ENCODE peak calls at places on chromosomes 3 and 15, in five cellular contexts. I is right atrium auricular region, W is IMR-90, D is mucosa of descending colon, T is body of pancreas. Z is an unnamed sample.

GRCh38 chr3:59425942-59426341 is 376.1 kb upstream of the CFAP20DC start:
- DNase-seq in I (no peak), W (no peak), D (no peak), T (no peak), Z (no peak)

GRCh38 chr15:38876211-38876610 is 311.6 kb upstream of the RASGRP1 start:
- DNase-seq in I (no peak), W (peak; percentile 35), D (no peak), T (no peak), Z (no peak)

GRCh38 chr15:34794590-34795206 is 651 bp downstream of the ACTC1 start:
- DNase-seq in I (no peak), W (no peak), D (no peak), T (no peak), Z (no peak)

GRCh38 chr3:147424325-147424910 is 15.3 kb downstream of the ZIC1 start:
- DNase-seq in I (no peak), W (no peak), D (no peak), T (no peak), Z (no peak)

GRCh38 chr15:78455749-78456148 is 17.7 kb downstream of the IREB2 start:
- DNase-seq in I (no peak), W (no peak), D (no peak), T (no peak), Z (no peak)

GRCh38 chr3:39135170-39135805 is 18.1 kb downstream of the CSRNP1 start:
- DNase-seq in I (peak; percentile 76), W (no peak), D (no peak), T (no peak), Z (no peak)

GRCh38 chr3:184597783-184598182 is 36.2 kb downstream of the EPHB3 start:
- DNase-seq in I (no peak), W (no peak), D (no peak), T (peak; percentile 47), Z (no peak)

GRCh38 chr15:31328425-31328998 is 1.9 kb downstream of the KLF13 start:
- DNase-seq in I (no peak), W (peak; percentile 49), D (peak; percentile 81), T (no peak), Z (no peak)

GRCh38 chr3:114650808-114651207 is 357.0 kb downstream of the TIGIT start:
- DNase-seq in I (no peak), W (peak; percentile 73), D (no peak), T (no peak), Z (peak; percentile 33)

GRCh38 chr3:154275308-154275707 is 49.0 kb downstream of the DHX36 start:
- DNase-seq in I (no peak), W (no peak), D (no peak), T (no peak), Z (no peak)

GRCh38 chr3:71056327-71056726 is 527.2 kb downstream of the FOXP1 start:
- DNase-seq in I (no peak), W (peak; percentile 76), D (no peak), T (no peak), Z (no peak)
- H3K4me3 ChIP-seq in I (peak overlapping the region; percentile 3), W (no peak overlapping the region), D (no peak overlapping the region), T (no peak overlapping the region), Z (no peak overlapping the region)

DNA sequence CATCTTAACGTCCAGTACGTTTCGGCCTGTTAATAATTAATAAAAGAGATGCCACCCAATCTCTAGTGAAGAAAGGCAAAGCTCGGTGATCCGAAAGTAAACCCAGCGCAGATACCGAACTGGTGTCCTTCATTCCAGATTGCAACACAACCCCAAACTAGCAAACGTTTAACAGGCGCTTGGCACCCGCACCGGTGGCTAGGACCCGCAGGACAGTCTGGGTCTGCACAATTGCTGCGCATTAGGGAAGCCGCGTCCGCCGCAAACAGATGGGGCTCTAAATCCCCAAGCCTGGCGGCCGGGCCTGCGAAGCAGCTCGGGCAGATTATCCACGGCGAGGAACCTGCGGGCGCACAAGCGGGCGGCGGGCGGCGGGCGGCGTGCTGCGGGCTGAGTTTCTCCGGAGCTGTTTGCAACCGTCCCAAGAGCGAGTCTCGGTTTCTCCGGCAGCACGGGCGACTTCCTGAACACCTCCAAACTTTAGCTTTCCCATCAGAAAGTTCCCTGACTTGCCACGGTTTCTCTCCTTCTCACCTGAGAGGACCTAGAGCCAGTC is 112.1 kb upstream of the ICE2 start:
- DNase-seq in I (peak; percentile 66), W (peak; percentile 36), D (peak; percentile 69), T (peak; percentile 76), Z (no peak)
- TF ChIP-seq CTCF in I (peak; percentile 25), W (peak; percentile 17), D (no peak), T (no peak), Z (peak; percentile 6)

GRCh38 chr3:112846764-112847163 is at the start of gene CD200R1L:
- DNase-seq in I (no peak), W (no peak), D (no peak), T (no peak), Z (no peak)

GRCh38 chr3:112848196-112848595 is 1.5 kb upstream of the CD200R1L start:
- DNase-seq in I (no peak), W (no peak), D (no peak), T (no peak), Z (no peak)

GRCh38 chr3:112845772-112846171 is 892 bp downstream of the CD200R1L start:
- DNase-seq in I (no peak), W (no peak), D (no peak), T (no peak), Z (no peak)

DNA sequence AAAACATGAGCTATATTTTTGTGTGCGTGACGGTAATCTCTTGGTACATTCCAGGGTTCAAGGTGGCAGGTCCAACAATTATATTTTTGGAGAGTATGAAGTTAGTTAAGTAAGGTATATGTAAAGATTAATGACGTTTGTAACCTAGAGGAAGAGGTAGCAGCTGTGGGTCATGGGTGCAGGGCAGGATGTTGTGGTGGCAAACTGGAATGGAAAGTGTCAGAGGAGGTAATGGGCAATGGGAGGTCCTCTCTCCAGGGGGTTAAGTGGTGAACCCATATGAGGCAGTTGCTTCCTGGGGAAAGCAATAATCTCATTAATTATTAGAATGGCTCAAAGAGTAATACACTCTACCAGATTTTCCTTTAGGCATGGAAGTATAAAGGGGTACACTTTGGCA is 1.0 kb upstream of the CD200R1L start:
- DNase-seq in I (no peak), W (no peak), D (no peak), T (no peak), Z (no peak)
- H3K4me3 ChIP-seq in I (no peak overlapping the region), W (no peak overlapping the region), D (no peak overlapping the region), T (no peak overlapping the region), Z (no peak overlapping the region)

DNA sequence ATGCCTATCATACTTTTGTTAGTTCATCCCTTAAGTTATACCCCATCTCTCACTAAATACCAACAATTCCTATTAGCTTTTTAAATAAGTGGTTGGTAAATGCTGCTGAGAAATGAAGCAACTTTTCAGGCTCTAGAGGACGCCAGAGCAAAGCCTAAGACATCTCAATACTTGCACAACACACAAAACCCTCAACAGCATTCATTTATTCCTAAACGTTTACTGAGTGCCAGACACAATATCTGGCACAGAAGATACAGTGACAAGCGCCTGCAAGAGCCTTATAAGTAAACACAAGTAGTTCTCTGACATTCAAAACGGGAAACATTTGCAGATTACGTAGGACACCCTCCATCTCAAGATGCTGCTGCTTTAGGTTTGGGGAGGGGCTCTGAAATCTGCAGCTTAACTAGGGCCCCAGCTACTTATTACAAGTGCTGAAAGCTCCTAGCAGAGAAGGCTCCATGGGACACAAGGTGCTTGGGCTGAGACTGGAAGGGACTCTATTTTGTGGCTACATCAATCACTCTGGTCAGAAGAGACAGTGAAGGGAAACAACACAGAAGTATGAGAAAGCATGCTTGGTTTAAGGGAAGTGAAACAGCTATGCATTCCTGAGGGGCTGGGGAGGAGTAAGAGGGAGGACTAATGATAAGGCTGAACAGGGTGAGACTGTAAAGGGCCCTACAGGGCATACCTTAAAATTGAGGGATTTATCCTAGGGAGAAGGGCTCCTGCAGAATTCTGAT is 311.3 kb downstream of the PLCL2 start:
- DNase-seq in I (no peak), W (peak; percentile 24), D (no peak), T (no peak), Z (peak; percentile 16)
- TF ChIP-seq CTCF in I (peak; percentile 50), W (peak; percentile 36), D (no peak), T (no peak), Z (peak; percentile 41)

DNA sequence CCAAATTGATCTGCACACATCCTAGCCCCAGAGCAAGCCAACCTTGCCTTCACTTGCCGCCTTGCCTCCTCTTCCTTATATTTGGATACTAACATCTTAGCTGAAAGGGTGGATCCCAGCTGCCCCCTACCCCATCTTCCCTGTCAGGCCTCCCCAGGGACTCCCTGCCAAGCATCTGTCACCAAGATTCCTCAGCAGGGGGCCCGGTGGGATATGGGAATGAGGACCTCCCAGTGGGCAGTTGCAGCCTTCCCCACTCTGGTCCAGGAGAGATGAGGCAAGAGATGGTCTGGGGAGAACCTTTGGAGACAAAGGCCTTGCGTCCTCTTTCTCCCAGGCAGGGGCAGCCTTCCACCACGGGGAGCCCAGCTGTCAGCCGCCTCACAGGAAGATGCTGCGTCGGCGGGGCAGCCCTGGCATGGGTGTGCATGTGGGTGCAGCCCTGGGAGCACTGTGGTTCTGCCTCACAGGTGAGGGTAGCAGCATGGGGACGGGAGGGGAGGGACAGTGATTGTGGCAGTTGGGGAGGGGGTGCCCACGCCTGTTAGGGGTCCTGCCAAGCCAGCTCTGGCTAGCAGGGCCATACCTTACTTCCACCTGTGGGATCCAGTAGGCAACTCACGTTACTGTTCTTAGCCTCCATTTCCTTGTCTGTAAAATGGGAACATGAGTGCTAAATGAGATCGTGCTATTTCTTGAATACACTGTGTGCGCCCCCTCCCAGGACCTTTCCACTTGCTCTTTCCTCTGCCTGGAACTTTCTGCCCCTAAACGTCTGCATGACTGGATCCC is 15.3 kb downstream of the CD276 start:
- DNase-seq in I (no peak), W (no peak), D (no peak), T (no peak), Z (no peak)
- H3K4me3 ChIP-seq in I (no peak overlapping the region), W (no peak overlapping the region), D (no peak overlapping the region), T (no peak overlapping the region), Z (no peak overlapping the region)

DNA sequence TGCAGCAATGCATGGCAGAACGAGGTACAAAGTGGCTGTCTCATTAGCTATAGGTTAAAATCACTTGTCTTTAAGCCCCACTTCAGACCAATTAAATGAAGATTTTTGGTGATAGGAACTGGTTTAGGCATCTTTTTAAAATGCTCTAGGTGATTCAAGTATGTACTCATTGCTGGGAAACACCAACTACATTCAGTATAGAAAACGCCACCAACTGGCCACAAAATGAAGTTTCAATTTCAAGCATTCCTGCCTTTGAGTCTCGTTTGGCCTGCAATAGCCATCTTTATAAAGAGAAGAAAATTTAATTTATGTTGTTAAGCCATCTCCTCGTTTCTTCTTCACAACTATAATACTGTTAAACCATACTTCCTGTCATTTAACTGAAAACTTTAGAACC is 587.9 kb downstream of the GBE1 start:
- DNase-seq in I (no peak), W (no peak), D (no peak), T (no peak), Z (no peak)
- TF ChIP-seq CTCF in I (no peak), W (no peak), D (no peak), T (no peak), Z (no peak)

DNA sequence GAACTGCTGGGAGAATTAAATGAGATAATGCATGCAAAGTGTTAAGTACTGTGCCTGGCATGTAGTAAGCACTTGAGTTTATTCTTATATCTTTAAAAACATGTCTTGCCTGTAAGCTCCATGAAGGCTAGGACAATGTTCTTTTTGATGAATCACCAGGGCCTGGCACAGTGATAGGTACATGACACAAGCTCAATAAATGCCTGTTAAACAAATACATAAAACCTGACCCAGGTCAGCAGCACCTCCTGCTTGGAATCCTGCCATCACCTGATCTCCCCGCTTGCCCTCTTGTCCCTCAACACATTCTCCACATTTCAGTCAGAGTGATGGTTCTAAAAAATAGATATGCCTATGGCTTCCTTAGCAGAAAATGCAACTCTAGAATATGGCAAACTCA is 186.8 kb downstream of the CHST2 start:
- DNase-seq in I (no peak), W (no peak), D (peak; percentile 64), T (no peak), Z (no peak)
- H3K4me3 ChIP-seq in I (no peak overlapping the region), W (no peak overlapping the region), D (no peak overlapping the region), T (no peak overlapping the region), Z (no peak overlapping the region)